ENCODE peak calls at places on chromosomes 13 and 19, in nine cellular contexts. L, J, U, G, K, Z, B, Q and H are unnamed samples.

GRCh38 chr19:6564393-6564792 is 26.6 kb downstream of the CD70 start:
- DNase-seq in J (peak), G (no peak), K (no peak), U (no peak), B (no peak), Z (no peak), Q (no peak), L (no peak), H (no peak)

GRCh38 chr19:33795370-33796163 is 1.1 kb upstream of the KCTD15 start:
- DNase-seq in G (peak), Z (peak), B (peak), J (peak), U (no peak), K (peak), L (peak), Q (no peak), H (no peak)

GRCh38 chr13:106986033-106986484 is 418.1 kb upstream of the ARGLU1 start:
- DNase-seq in J (no peak), B (no peak), U (no peak), K (no peak), L (no peak), Q (no peak), G (no peak), Z (no peak), H (no peak)

GRCh38 chr13:46593403-46593802 is 40.4 kb downstream of the LRCH1 start:
- DNase-seq in U (no peak), Z (no peak), B (no peak), L (peak), J (peak), Q (no peak), G (no peak), K (no peak), H (no peak)

GRCh38 chr13:32905063-32905863 is 111.0 kb upstream of the KL start:
- DNase-seq in J (peak), Q (no peak), U (no peak), Z (no peak), L (peak), K (no peak), G (peak), B (no peak), H (no peak)

GRCh38 chr19:29831041-29831548 is 19.3 kb downstream of the CCNE1 start:
- DNase-seq in G (no peak), Q (no peak), U (no peak), K (no peak), J (peak), Z (no peak), L (peak), B (peak), H (peak)

GRCh38 chr19:1513492-1514294 is 874 bp upstream of the ADAMTSL5 start:
- DNase-seq in U (no peak), J (peak), Q (no peak), G (no peak), Z (peak), K (no peak), B (peak), L (peak), H (no peak)

GRCh38 chr19:47755762-47756626 is 10.6 kb downstream of the NOP53 start:
- DNase-seq in B (no peak), Z (no peak), K (no peak), Q (no peak), L (no peak), U (no peak), G (no peak), J (no peak), H (no peak)

GRCh38 chr19:39438270-39438934 is 2.7 kb upstream of the RPS16 start:
- DNase-seq in G (no peak), L (no peak), Q (no peak), K (no peak), U (no peak), J (no peak), Z (no peak), B (no peak), H (no peak)

GRCh38 chr19:18744019-18744418 is 47.1 kb downstream of the COMP start:
- DNase-seq in Q (no peak), G (no peak), U (no peak), Z (no peak), B (no peak), J (no peak), K (no peak), L (no peak), H (no peak)

GRCh38 chr19:48452255-48452654 is 3.1 kb upstream of the KCNJ14 start:
- DNase-seq in K (no peak), L (no peak), J (no peak), Z (no peak), Q (no peak), U (no peak), B (no peak), G (no peak), H (no peak)

GRCh38 chr19:51129716-51130115 is 5.0 kb downstream of the SIGLEC9 start:
- DNase-seq in K (no peak), G (no peak), Z (no peak), B (no peak), U (no peak), L (no peak), J (no peak), Q (no peak), H (no peak)

GRCh38 chr13:21673592-21674270 is 2.9 kb downstream of the FGF9 start:
- DNase-seq in K (no peak), Z (peak), B (peak), G (peak), L (peak), U (no peak), Q (no peak), J (peak), H (no peak)

GRCh38 chr19:8083141-8083540 is 30.6 kb downstream of the CCL25 start:
- DNase-seq in Q (no peak), K (no peak), U (no peak), L (no peak), J (no peak), G (no peak), B (no peak), Z (no peak), H (no peak)

GRCh38 chr13:48586591-48587103 is 53.8 kb upstream of the RCBTB2 start:
- DNase-seq in Q (no peak), G (no peak), Z (peak), J (peak), B (no peak), K (no peak), L (peak), U (peak), H (no peak)

GRCh38 chr13:44768233-44768632 is 192.1 kb upstream of the TSC22D1 start:
- DNase-seq in B (no peak), K (no peak), U (no peak), L (peak), Q (no peak), Z (no peak), J (peak), G (no peak), H (no peak)

GRCh38 chr13:100789481-100789880 is 114.9 kb upstream of the TMTC4 start:
- DNase-seq in J (no peak), G (peak), U (no peak), B (no peak), L (no peak), K (no peak), Q (no peak), Z (no peak), H (no peak)

GRCh38 chr13:51518847-51519246 is 65.4 kb upstream of the WDFY2 start:
- DNase-seq in G (no peak), Z (no peak), U (no peak), J (no peak), L (no peak), Q (no peak), B (no peak), K (no peak), H (no peak)

GRCh38 chr19:15304140-15304705 is 28.1 kb downstream of the BRD4 start:
- DNase-seq in J (peak), K (no peak), L (no peak), Z (no peak), B (no peak), U (no peak), Q (no peak), G (peak), H (no peak)

GRCh38 chr19:888615-889385 is 4.2 kb downstream of the MED16 start:
- DNase-seq in U (no peak), J (no peak), K (no peak), Z (no peak), Q (no peak), B (peak), L (peak), G (no peak), H (no peak)

GRCh38 chr13:109595466-109595865 is 190.9 kb downstream of the IRS2 start:
- DNase-seq in J (no peak), U (no peak), G (no peak), Q (no peak), K (no peak), Z (no peak), B (no peak), L (no peak), H (no peak)

GRCh38 chr19:10251792-10252694 is at the start of gene MRPL4:
- DNase-seq in L (peak), U (peak), K (peak), Z (peak), G (peak), J (peak), Q (peak), B (peak), H (peak)

GRCh38 chr19:39599116-39599515 is 3.2 kb upstream of the LGALS13 start:
- DNase-seq in Z (peak), L (peak), K (no peak), J (no peak), B (no peak), Q (no peak), U (no peak), G (no peak), H (no peak)

GRCh38 chr13:73341748-73342147 is 282.9 kb downstream of the KLF5 start:
- DNase-seq in U (no peak), Q (no peak), B (no peak), G (no peak), L (no peak), K (no peak), J (no peak), Z (no peak), H (no peak)

GRCh38 chr19:5137571-5138124 is 168.7 kb downstream of the KDM4B start:
- DNase-seq in L (no peak), U (no peak), K (no peak), J (no peak), G (no peak), B (no peak), Z (no peak), Q (no peak), H (no peak)